ENCODE peak calls at places on chromosomes 11 and 22, in five cellular contexts. F is hepatocyte, M is neural progenitor cell, E is mammary epithelial cell, C is PC-9. I is an unnamed sample. For H3K9me3, the result is how much of the 10 kb centered on the place peaks cover.

GRCh38 chr11:118002541-118003019 is 16.4 kb downstream of the IL10RA start:
- DNase-seq in C (peak), F (peak), M (peak), E (no peak), I (peak)

GRCh38 chr11:101346591-101346990 is 217.0 kb upstream of the PGR start:
- DNase-seq in F (no peak), E (peak), C (peak), M (no peak), I (no peak)

GRCh38 chr11:66414120-66414934 is 6.5 kb upstream of the NPAS4 start:
- DNase-seq in M (peak), F (no peak), E (no peak), C (no peak), I (no peak)

GRCh38 chr22:43887391-43887790 is 4.4 kb downstream of the PNPLA5 start:
- DNase-seq in E (no peak), M (no peak), F (no peak), C (no peak), I (no peak)

GRCh38 chr11:10304495-10305261 is at the start of gene ADM:
- DNase-seq in F (peak), C (peak), E (peak), M (peak), I (peak)

GRCh38 chr11:77346906-77347603 is 45.6 kb upstream of the GDPD4 start:
- DNase-seq in E (peak), M (no peak), F (no peak), C (no peak), I (peak)

GRCh38 chr11:110362916-110363574 is 66.6 kb upstream of the RDX start:
- DNase-seq in F (peak), M (peak), C (peak), E (no peak), I (peak)

GRCh38 chr11:334264-335033 is 13.8 kb upstream of the IFITM3 start:
- DNase-seq in F (peak), E (no peak), C (no peak), M (peak), I (no peak)

GRCh38 chr11:126502982-126503381 is 147.5 kb downstream of the ST3GAL4 start:
- DNase-seq in C (no peak), M (no peak), F (no peak), E (no peak), I (no peak)

GRCh38 chr11:131889146-131889577 is 518.7 kb downstream of the NTM start:
- DNase-seq in F (peak), M (peak), E (peak), C (no peak), I (peak)

GRCh38 chr11:17760102-17761029 is 25.8 kb downstream of the KCNC1 start:
- DNase-seq in E (peak), M (peak), C (peak), F (peak), I (peak)

GRCh38 chr22:26835929-26836528 is 178.6 kb downstream of the MIAT start:
- DNase-seq in E (peak), M (peak), F (peak), C (no peak), I (peak)

GRCh38 chr11:63917685-63918523 is 940 bp upstream of the RCOR2 start:
- DNase-seq in F (peak), M (peak), C (peak), E (no peak), I (peak)

GRCh38 chr11:60925685-60926267 is 1.5 kb downstream of the TMEM132A start:
- DNase-seq in E (peak), C (peak), M (no peak), F (no peak), I (peak)

GRCh38 chr22:22689621-22690345 is 45.4 kb downstream of the GGTLC2 start:
- DNase-seq in E (no peak), F (no peak), M (no peak), C (no peak), I (no peak)

GRCh38 chr11:76769071-76769560 is 14.0 kb upstream of the TSKU start:
- DNase-seq in E (no peak), M (no peak), F (no peak), C (no peak), I (peak)

GRCh38 chr11:28107331-28107725 is 628 bp downstream of the KIF18A start:
- DNase-seq in F (no peak), M (peak), C (no peak), E (no peak), I (no peak)

GRCh38 chr22:29481265-29482000 is 1.4 kb downstream of the NEFH start:
- DNase-seq in M (peak), C (no peak), F (peak), E (no peak), I (no peak)

GRCh38 chr11:113023228-113023627 is 62.0 kb downstream of the NCAM1 start:
- DNase-seq in E (peak), M (no peak), C (no peak), F (no peak), I (peak)

GRCh38 chr11:121757480-121758125 is 304.8 kb upstream of the SORL1-AS1 start:
- DNase-seq in M (no peak), E (peak), F (peak), C (peak), I (no peak)

GRCh38 chr22:32717337-32718240 is 83.9 kb upstream of the TIMP3 start:
- DNase-seq in M (no peak), E (no peak), C (no peak), F (no peak), I (no peak)

GRCh38 chr22:23058481-23059336 is 11.6 kb upstream of the GNAZ start:
- DNase-seq in F (peak), M (no peak), E (no peak), C (no peak), I (no peak)

GRCh38 chr22:20061481-20061861 is 18.6 kb upstream of the DGCR8 start:
- DNase-seq in M (no peak), F (no peak), C (no peak), E (no peak), I (no peak)

DNA sequence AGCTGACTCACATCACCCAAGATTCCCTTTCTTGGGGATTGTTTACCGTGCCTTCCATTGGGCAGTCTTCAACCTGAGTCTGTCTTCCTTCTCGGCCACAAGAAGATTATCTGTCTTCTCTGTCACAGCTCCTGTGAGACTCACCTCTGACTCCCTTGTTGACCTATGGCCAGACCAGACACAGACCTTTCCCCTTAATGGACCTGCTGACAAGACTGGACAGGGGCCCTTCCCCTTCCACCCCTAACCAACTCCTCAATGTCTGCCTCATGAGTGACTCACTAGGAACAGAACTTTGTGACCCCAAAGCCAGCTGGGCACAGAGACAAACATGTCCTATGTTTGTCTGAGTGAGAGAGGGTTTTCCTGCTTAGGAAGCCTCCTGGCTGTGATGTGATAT is 405.0 kb downstream of the BRD1 start:
- DNase-seq in M (no peak), C (no peak), F (no peak), E (no peak), I (no peak)
- H3K9me3 ChIP-seq in M (under half), C (under half), F (under half), E (under half), I (under half)

GRCh38 chr11:2885017-2885675 is 429 bp downstream of the CDKN1C start:
- DNase-seq in F (peak), E (no peak), C (no peak), M (peak), I (peak)
- TF ChIP-seq EZH2 in F (no peak), E (peak), C (peak), M (peak), I (no peak)

GRCh38 chr22:47605886-47606285 is 843.4 kb downstream of the TBC1D22A start:
- DNase-seq in C (no peak), M (no peak), F (no peak), E (no peak), I (no peak)

GRCh38 chr22:47608421-47608820 is 846.0 kb downstream of the TBC1D22A start:
- DNase-seq in C (no peak), M (no peak), F (no peak), E (no peak), I (no peak)

GRCh38 chr22:47606426-47606825 is 844.0 kb downstream of the TBC1D22A start:
- DNase-seq in E (no peak), M (no peak), C (no peak), F (no peak), I (no peak)

GRCh38 chr22:47605441-47605840 is 843.0 kb downstream of the TBC1D22A start:
- DNase-seq in F (no peak), C (no peak), M (no peak), E (no peak), I (no peak)

GRCh38 chr22:47607486-47607885 is 845.0 kb downstream of the TBC1D22A start:
- DNase-seq in M (no peak), F (no peak), C (no peak), E (no peak), I (no peak)
- H3K9me3 ChIP-seq in M (under half), F (under half), C (under half), E (under half), I (under half)

DNA sequence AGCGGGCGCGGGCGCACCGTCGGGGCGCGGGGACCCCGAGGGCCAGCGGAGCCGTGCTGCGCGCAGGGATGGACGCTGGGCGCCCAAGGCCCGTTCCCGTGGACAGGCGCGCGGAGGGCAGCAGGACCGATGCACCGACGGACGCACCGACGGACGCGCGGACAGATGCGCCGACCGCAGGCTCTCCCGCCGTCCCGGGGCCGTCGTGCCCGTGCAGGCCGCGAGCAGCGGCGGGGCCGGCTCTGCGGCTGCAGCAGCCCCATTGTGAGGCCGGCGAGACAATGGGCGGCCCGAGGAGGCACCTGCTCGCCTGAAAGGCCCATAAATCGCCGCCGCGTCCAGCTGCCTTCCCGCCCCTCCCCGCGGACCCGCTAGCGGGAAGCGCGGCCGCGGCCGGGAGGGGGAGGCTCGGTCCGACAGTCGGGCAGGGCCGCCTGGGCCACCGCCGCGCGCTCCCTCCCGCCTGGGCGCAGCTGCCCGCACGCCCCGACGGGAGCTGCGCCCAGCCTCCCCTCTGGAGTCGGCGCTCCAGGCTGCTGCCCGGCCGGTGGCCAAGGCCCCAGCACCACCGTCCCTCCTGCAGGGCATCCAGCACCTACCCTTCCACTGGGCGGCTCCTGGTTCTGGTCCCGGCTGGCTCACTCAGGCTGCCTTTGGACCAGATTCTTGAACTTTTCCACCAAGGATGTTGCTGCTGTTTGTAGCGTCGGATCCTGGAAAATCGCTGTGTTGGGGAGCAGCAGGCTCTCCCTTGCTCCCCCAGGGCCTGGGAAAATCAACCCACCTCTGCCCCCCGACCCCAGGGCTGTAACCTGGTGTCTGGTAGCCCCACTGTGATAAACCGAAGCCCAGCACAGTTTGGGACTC is 15.8 kb downstream of the CDKN1C start:
- DNase-seq in F (no peak), C (no peak), E (no peak), M (peak), I (no peak)
- TF ChIP-seq EZH2 in F (peak), C (no peak), E (no peak), M (peak), I (no peak)

DNA sequence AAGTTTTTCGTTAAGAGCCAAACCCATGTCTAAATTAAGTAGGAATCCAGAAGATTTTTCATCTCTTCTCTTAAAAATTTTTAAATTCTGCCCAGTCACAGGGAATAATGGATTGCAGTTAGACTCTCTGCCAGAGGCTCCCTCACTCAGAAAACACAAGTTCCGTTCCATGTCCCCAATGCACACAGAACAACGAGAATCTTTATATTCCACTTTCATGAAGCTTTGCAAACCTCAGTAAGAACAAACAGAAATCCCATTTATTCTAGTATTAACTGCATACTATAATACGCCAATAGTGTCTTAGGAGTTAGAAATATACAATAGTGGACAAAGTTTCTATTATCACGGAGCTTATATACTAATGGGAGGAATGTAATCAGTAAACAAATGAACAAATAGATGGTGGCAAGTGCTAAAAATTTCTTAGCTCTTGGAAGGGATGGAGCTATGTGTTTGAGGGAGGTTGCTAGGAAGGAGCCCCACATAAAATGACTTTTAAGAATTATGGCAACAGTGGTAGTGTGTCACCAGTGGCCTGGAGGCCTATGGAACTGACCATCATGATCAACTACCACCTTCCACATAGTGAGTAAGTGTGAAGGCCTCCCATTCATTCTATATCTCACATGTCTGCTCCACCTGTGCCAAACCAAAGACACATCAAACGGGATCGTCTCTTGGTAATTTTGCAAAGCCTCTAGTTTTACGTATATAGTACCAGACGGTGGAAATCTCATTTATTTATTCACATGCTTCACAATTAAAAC is 24.9 kb downstream of the PICALM start:
- DNase-seq in E (no peak), M (no peak), F (no peak), C (no peak), I (no peak)
- H3K9me3 ChIP-seq in E (under half), M (under half), F (under half), C (under half), I (under half)

DNA sequence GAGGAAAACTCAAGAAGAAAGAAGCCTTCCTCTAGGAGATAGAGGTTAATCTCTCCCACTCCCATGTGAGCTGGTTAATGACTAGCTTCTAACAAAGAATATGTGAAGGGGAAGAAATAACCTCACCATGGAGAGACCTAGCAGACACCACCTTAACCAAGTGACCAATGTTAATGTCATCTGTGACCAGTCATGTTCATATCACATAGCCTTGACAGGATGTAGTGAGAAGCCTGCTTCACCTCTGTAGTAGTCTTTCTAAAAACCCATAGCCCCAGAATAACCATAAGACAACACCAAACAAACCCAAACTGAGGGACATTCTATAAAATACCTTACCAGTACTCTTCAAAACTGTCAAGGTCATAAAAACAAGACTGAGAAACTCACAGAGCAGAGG is 21.5 kb upstream of the POU2AF1 start:
- DNase-seq in F (no peak), C (no peak), E (no peak), M (no peak), I (no peak)
- TF ChIP-seq EZH2 in F (no peak), C (no peak), E (no peak), M (no peak), I (no peak)

DNA sequence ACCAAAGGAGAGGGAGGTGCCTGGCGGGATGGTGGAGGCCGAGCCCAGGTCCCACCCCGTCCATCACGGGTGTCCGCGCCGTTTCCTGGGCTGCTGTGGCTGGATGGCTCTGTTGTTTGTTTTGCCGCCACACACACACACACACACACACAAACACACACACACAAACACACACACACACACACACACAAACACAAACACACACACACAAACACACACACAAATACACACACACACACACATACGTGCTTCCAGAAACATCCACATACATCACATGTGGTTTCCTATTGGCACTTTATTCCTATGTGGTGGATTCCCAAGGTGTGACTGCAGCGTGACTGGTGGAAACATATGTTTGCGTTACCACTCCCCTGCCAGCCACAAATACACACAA is 356.9 kb downstream of the BRD1 start:
- DNase-seq in E (no peak), F (no peak), C (no peak), M (no peak), I (no peak)
- H3K9me3 ChIP-seq in E (under half), F (under half), C (under half), M (under half), I (under half)

GRCh38 chr11:1461806-1462455 is 24.6 kb downstream of the MOB2 start:
- DNase-seq in M (no peak), C (no peak), E (no peak), F (no peak), I (no peak)

GRCh38 chr11:1459219-1459575 is 27.4 kb downstream of the MOB2 start:
- DNase-seq in F (no peak), E (no peak), M (no peak), C (no peak), I (no peak)

GRCh38 chr11:1460994-1461805 is 25.4 kb downstream of the MOB2 start:
- DNase-seq in M (no peak), E (no peak), F (no peak), C (no peak), I (no peak)

GRCh38 chr11:1459739-1460395 is 26.7 kb downstream of the MOB2 start:
- DNase-seq in C (no peak), M (no peak), E (no peak), F (no peak), I (no peak)

DNA sequence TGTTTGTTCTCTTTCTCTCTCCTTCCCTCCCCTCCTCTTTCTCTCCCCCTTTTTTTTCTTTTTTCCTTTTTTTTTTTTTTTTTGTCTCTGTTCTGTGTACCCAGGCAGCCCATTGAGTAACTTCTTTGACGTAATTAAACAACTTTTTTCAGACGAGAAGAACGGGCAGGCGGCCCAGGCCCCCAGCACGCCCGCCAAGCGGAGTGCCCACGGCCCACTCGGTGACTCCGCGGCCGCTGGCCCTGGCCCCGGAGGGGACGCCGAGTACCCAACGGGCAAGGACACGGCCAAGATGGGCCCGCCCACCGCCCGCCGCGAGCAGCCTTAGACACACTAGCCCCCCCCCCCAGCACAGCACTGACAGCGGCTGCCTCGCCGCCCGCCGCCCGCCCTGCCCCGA is 26.2 kb downstream of the MOB2 start:
- DNase-seq in E (no peak), M (no peak), F (no peak), C (no peak), I (no peak)
- TF ChIP-seq EZH2 in E (no peak), M (no peak), F (no peak), C (no peak), I (no peak)